ENCODE peak calls at places on chromosomes 5 and 9, in four cellular contexts. One of them, this sample, is unnamed. For H3K4me1, the result is how much of the 10 kb centered on the place peaks cover.

GRCh38 chr5:32369542-32370155 is 56.9 kb upstream of the MTMR12 start:
- DNase-seq in A549: no peak
- DNase-seq in K562: no peak
- DNase-seq in Peyer's patch: no peak
- DNase-seq in this sample: no peak

GRCh38 chr9:3177921-3178320 is 334.0 kb upstream of the PUM3 start:
- DNase-seq in A549: no peak
- DNase-seq in K562: no peak
- DNase-seq in Peyer's patch: no peak
- DNase-seq in this sample: no peak

GRCh38 chr9:3435732-3436131 is 90.1 kb downstream of the RFX3 start:
- DNase-seq in A549: no peak
- DNase-seq in K562: no peak
- DNase-seq in Peyer's patch: no peak
- DNase-seq in this sample: no peak

GRCh38 chr5:55600536-55601208 is 65.9 kb upstream of the PLPP1 start:
- DNase-seq in A549: no peak
- DNase-seq in Peyer's patch: no peak
- DNase-seq in K562: no peak
- DNase-seq in this sample: no peak

GRCh38 chr9:85610074-85610855 is 131.5 kb downstream of the AGTPBP1 start:
- DNase-seq in Peyer's patch: no peak
- DNase-seq in A549: peak
- DNase-seq in K562: peak
- DNase-seq in this sample: peak

GRCh38 chr5:111513175-111513520 is 813 bp upstream of the STARD4 start:
- DNase-seq in Peyer's patch: no peak
- DNase-seq in A549: no peak
- DNase-seq in K562: no peak
- DNase-seq in this sample: no peak

GRCh38 chr9:70498866-70499265 is 84.4 kb upstream of the KLF9 start:
- DNase-seq in K562: no peak
- DNase-seq in Peyer's patch: no peak
- DNase-seq in A549: no peak
- DNase-seq in this sample: no peak

GRCh38 chr5:81207009-81207408 is 26.1 kb upstream of the CKMT2 start:
- DNase-seq in A549: peak
- DNase-seq in K562: peak
- DNase-seq in Peyer's patch: no peak
- DNase-seq in this sample: no peak

GRCh38 chr5:139014726-139015125 is 139.6 kb upstream of the LRRTM2 start:
- DNase-seq in Peyer's patch: no peak
- DNase-seq in K562: no peak
- DNase-seq in A549: peak
- DNase-seq in this sample: peak

GRCh38 chr5:168947212-168947868 is 353.6 kb downstream of the SLIT3 start:
- DNase-seq in Peyer's patch: no peak
- DNase-seq in A549: peak
- DNase-seq in K562: peak
- DNase-seq in this sample: peak

GRCh38 chr9:84301851-84302250 is 38.7 kb downstream of the SLC28A3 start:
- DNase-seq in Peyer's patch: no peak
- DNase-seq in A549: no peak
- DNase-seq in K562: no peak
- DNase-seq in this sample: no peak

GRCh38 chr5:102858808-102859207 is 103.7 kb downstream of the PAM start:
- DNase-seq in K562: no peak
- DNase-seq in A549: no peak
- DNase-seq in Peyer's patch: no peak
- DNase-seq in this sample: no peak

GRCh38 chr5:109196486-109196885 is 213.3 kb downstream of the PJA2 start:
- DNase-seq in Peyer's patch: no peak
- DNase-seq in A549: no peak
- DNase-seq in K562: no peak
- DNase-seq in this sample: no peak

GRCh38 chr5:156376751-156377150 is 49.8 kb downstream of the SGCD start:
- DNase-seq in Peyer's patch: no peak
- DNase-seq in K562: no peak
- DNase-seq in A549: no peak
- DNase-seq in this sample: no peak

GRCh38 chr5:77953374-77953773 is 177.2 kb upstream of the TBCA start:
- DNase-seq in K562: no peak
- DNase-seq in A549: no peak
- DNase-seq in Peyer's patch: no peak
- DNase-seq in this sample: no peak

GRCh38 chr5:160250226-160250625 is 20.9 kb downstream of the FABP6 start:
- DNase-seq in K562: no peak
- DNase-seq in Peyer's patch: no peak
- DNase-seq in A549: no peak
- DNase-seq in this sample: no peak

DNA sequence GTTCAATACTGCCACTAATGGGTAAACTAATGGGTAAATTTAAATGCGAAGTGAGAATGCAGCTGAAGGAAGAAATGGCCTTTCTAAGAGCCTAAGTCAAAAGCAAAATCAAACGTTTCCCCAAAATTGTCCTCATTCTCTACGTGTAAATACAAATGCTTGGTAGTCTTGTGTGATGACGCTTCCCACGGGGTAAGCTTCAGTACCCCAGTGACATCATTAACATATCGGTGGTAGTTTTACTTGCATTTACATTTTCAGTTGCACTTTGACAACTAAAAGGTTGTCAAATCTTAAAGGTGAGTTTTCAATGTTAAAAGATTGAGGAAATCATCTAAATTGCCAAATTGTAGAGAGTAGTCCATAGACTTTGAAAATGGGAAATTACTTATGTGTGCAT is 550.7 kb upstream of the CCNG1 start:
- DNase-seq in K562: no peak
- DNase-seq in A549: no peak
- DNase-seq in Peyer's patch: no peak
- DNase-seq in this sample: no peak
- H3K4me1 ChIP-seq in K562: under half
- H3K4me1 ChIP-seq in A549: under half
- H3K4me1 ChIP-seq in Peyer's patch: under half
- H3K4me1 ChIP-seq in this sample: under half

DNA sequence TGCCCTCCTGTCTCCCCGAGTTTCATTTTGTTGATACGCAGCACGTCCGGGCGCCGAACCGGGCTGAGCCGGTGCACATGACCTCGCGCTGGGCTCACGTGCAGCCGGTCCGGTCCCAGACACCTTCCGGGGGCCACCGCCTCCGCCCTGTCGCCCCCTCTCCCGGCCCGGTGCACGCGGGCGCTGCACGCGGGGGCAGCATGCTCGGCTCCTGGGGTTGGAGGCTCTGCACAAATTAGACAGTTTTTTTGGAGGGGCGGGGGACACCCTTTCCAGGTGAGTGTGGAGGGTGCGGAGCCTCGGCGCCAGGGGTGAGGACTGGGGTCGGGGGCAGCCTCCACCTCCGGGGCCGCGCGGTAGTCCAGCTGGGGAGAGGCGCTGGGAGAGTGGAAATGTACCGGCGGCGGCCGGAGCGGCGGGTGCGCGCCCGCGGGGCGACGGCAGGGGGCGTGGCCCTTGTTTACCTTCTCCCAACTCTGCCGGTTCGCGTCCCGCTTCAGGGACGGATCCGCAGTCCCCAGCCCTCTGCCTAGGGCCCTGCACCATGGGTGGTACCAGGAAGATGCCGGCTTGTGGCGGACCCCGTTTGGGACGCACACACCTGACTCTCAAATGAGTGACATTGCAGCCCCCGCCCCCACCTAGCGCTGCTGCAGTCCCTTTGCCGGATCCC is 1.1 kb downstream of the JADE2 start:
- DNase-seq in A549: no peak
- DNase-seq in Peyer's patch: peak
- DNase-seq in K562: peak
- DNase-seq in this sample: peak
- TF ChIP-seq POLR2A in A549: peak
- TF ChIP-seq POLR2A in Peyer's patch: no peak
- TF ChIP-seq POLR2A in K562: peak
- TF ChIP-seq POLR2A in this sample: no peak

GRCh38 chr5:155087036-155087435 is 73.5 kb downstream of the KIF4B start:
- DNase-seq in A549: no peak
- DNase-seq in K562: no peak
- DNase-seq in Peyer's patch: no peak
- DNase-seq in this sample: no peak
- H3K4me1 ChIP-seq in A549: under half
- H3K4me1 ChIP-seq in K562: under half
- H3K4me1 ChIP-seq in Peyer's patch: under half
- H3K4me1 ChIP-seq in this sample: under half

DNA sequence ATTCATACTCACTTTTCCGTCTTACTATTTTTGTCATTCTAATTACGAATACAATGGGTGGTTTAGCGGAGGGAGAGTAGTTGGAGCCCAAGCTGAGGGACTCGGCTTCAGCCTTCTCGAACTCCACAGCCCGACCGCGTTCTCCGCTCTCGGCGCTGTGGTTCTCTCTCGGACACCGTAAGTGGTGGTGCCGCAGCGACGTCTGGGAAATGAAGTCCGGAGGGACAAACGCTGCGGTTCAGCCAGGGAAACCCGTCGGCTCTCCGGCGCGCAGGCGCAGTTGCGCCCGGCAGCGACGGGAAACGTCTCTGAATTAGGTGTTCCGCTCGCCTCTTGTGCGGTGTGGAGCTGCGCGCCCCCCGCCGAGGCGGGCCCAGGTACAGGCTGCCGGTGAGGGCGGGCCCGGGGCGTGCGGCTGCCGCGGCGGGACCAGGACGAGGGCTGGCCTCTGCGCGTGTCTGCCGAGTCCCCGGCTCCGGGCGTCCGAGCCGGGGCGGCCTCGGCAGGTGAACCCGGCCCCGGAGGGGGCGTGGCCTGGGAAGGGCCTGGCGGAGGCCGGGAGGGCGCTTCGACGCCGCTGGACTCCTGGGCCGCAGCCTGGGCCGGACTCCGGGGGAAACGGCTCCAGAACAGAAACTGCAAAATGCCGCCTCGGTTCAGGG is at the start of gene ZNF879:
- DNase-seq in K562: peak
- DNase-seq in A549: peak
- DNase-seq in Peyer's patch: peak
- DNase-seq in this sample: peak
- TF ChIP-seq POLR2A in K562: no peak
- TF ChIP-seq POLR2A in A549: peak
- TF ChIP-seq POLR2A in Peyer's patch: peak
- TF ChIP-seq POLR2A in this sample: peak

This sample was measured in body of pancreas.